ENCODE peak calls at places on chromosomes 11 and 22, in nine cellular contexts. J, K, V, I, B, Z, O, X and D are unnamed samples.

GRCh38 chr22:22857607-22858558 is 29.7 kb upstream of the IGLL5 start:
- DNase-seq in J (no peak), K (no peak), V (no peak), I (no peak), B (no peak), Z (no peak), O (no peak), X (no peak), D (no peak)

GRCh38 chr22:49181431-49181830 is 646.2 kb downstream of the BRD1 start:
- DNase-seq in J (no peak), K (no peak), V (no peak), I (no peak), B (no peak), Z (no peak), O (no peak), X (no peak), D (no peak)

GRCh38 chr11:70885721-70886305 is 366.6 kb downstream of the SHANK2 start:
- DNase-seq in J (no peak), K (no peak), V (no peak), I (peak), B (peak), Z (peak), O (peak), X (no peak), D (peak)

GRCh38 chr22:41683052-41683451 is 5.6 kb downstream of the SNU13 start:
- DNase-seq in J (no peak), K (no peak), V (no peak), I (no peak), B (no peak), Z (no peak), O (no peak), X (no peak), D (no peak)

GRCh38 chr11:24422371-24422770 is 74.5 kb upstream of the LUZP2 start:
- DNase-seq in J (no peak), K (no peak), V (no peak), I (peak), B (no peak), Z (peak), O (no peak), X (no peak), D (no peak)

GRCh38 chr11:130431806-130432205 is 3.4 kb upstream of the ADAMTS8 start:
- DNase-seq in J (no peak), K (no peak), V (no peak), I (no peak), B (no peak), Z (peak), O (peak), X (no peak), D (peak)

GRCh38 chr11:64233913-64234839 is at the start of gene VEGFB:
- DNase-seq in J (peak), K (peak), V (no peak), I (peak), B (peak), Z (no peak), O (no peak), X (no peak), D (peak)

GRCh38 chr11:14253437-14253836 is 105.5 kb downstream of the RRAS2 start:
- DNase-seq in J (peak), K (no peak), V (no peak), I (no peak), B (peak), Z (no peak), O (no peak), X (no peak), D (no peak)

GRCh38 chr11:61706452-61707400 is 26.5 kb downstream of the DAGLA start:
- DNase-seq in J (no peak), K (no peak), V (no peak), I (no peak), B (no peak), Z (no peak), O (no peak), X (no peak), D (peak)

GRCh38 chr22:23103199-23103954 is 33.1 kb downstream of the GNAZ start:
- DNase-seq in J (no peak), K (no peak), V (no peak), I (no peak), B (no peak), Z (no peak), O (no peak), X (no peak), D (no peak)

GRCh38 chr11:59556115-59556882 is 45.0 kb downstream of the OR4D9 start:
- DNase-seq in J (peak), K (peak), V (no peak), I (peak), B (peak), Z (peak), O (peak), X (no peak), D (peak)

GRCh38 chr11:115548878-115549528 is 44.8 kb upstream of the CADM1 start:
- DNase-seq in J (no peak), K (no peak), V (peak), I (no peak), B (no peak), Z (no peak), O (no peak), X (no peak), D (no peak)

GRCh38 chr11:88604255-88604654 is 266.7 kb upstream of the CTSC start:
- DNase-seq in J (no peak), K (peak), V (no peak), I (peak), B (peak), Z (no peak), O (peak), X (no peak), D (peak)

GRCh38 chr22:45096256-45096907 is 67.3 kb upstream of the NUP50 start:
- DNase-seq in J (peak), K (peak), V (peak), I (peak), B (peak), Z (peak), O (peak), X (peak), D (peak)

GRCh38 chr22:33361581-33361980 is 303.4 kb upstream of the SYN3 start:
- DNase-seq in J (no peak), K (no peak), V (no peak), I (no peak), B (no peak), Z (peak), O (peak), X (no peak), D (peak)

GRCh38 chr11:69319255-69320106 is 25.5 kb downstream of the MYEOV start:
- DNase-seq in J (no peak), K (no peak), V (no peak), I (no peak), B (no peak), Z (no peak), O (no peak), X (no peak), D (no peak)

GRCh38 chr11:108269583-108269982 is 46.7 kb downstream of the ATM start:
- DNase-seq in J (no peak), K (no peak), V (no peak), I (no peak), B (no peak), Z (no peak), O (no peak), X (no peak), D (no peak)

GRCh38 chr22:37657590-37658132 is 862 bp upstream of the PDXP start:
- DNase-seq in J (peak), K (no peak), V (no peak), I (no peak), B (no peak), Z (no peak), O (peak), X (no peak), D (no peak)

GRCh38 chr11:102347526-102348331 is 715 bp downstream of the BIRC2 start:
- DNase-seq in J (no peak), K (no peak), V (no peak), I (peak), B (peak), Z (peak), O (peak), X (no peak), D (peak)

GRCh38 chr22:37529652-37530345 is 10.6 kb upstream of the CARD10 start:
- DNase-seq in J (no peak), K (no peak), V (no peak), I (no peak), B (no peak), Z (no peak), O (no peak), X (no peak), D (no peak)

GRCh38 chr11:72204865-72205264 is 11.7 kb upstream of the FOLR2 start:
- DNase-seq in J (no peak), K (no peak), V (no peak), I (no peak), B (peak), Z (no peak), O (no peak), X (no peak), D (no peak)

GRCh38 chr11:126115820-126116319 is 53.2 kb upstream of the CDON start:
- DNase-seq in J (peak), K (peak), V (peak), I (peak), B (peak), Z (peak), O (peak), X (peak), D (peak)

GRCh38 chr22:24097961-24098391 is 83.3 kb upstream of the SUSD2 start:
- DNase-seq in J (no peak), K (no peak), V (no peak), I (no peak), B (no peak), Z (no peak), O (no peak), X (no peak), D (no peak)

GRCh38 chr11:67024410-67024809 is 1.5 kb downstream of the SYT12 start:
- DNase-seq in J (no peak), K (no peak), V (no peak), I (no peak), B (no peak), Z (no peak), O (no peak), X (no peak), D (no peak)

GRCh38 chr11:33505140-33505539 is 195.5 kb downstream of the C11orf91 start:
- DNase-seq in J (no peak), K (no peak), V (no peak), I (no peak), B (no peak), Z (no peak), O (no peak), X (no peak), D (no peak)

GRCh38 chr22:30867746-30868662 is 100.6 kb downstream of the MORC2 start:
- DNase-seq in J (no peak), K (no peak), V (no peak), I (no peak), B (no peak), Z (no peak), O (no peak), X (no peak), D (no peak)

GRCh38 chr11:28690746-28691145 is 582.6 kb downstream of the METTL15 start:
- DNase-seq in J (no peak), K (peak), V (no peak), I (no peak), B (peak), Z (no peak), O (peak), X (no peak), D (peak)

GRCh38 chr11:292211-293121 is 3.5 kb downstream of the PGGHG start:
- DNase-seq in J (no peak), K (no peak), V (no peak), I (no peak), B (no peak), Z (no peak), O (no peak), X (no peak), D (no peak)

GRCh38 chr11:4626207-4627105 is 10.8 kb upstream of the OR51D1 start:
- DNase-seq in J (peak), K (peak), V (peak), I (peak), B (peak), Z (peak), O (peak), X (peak), D (peak)

GRCh38 chr11:1341928-1342524 is 32.6 kb upstream of the TOLLIP start:
- DNase-seq in J (peak), K (peak), V (peak), I (no peak), B (peak), Z (peak), O (peak), X (no peak), D (peak)

GRCh38 chr11:68855205-68855978 is 13.7 kb upstream of the CPT1A start:
- DNase-seq in J (peak), K (no peak), V (no peak), I (peak), B (peak), Z (no peak), O (peak), X (no peak), D (peak)

GRCh38 chr11:118060879-118061278 is 16.0 kb upstream of the TMPRSS4 start:
- DNase-seq in J (no peak), K (no peak), V (no peak), I (no peak), B (no peak), Z (no peak), O (no peak), X (no peak), D (no peak)

GRCh38 chr11:48172818-48173609 is 43.6 kb upstream of the OR4B1 start:
- DNase-seq in J (peak), K (peak), V (peak), I (peak), B (peak), Z (peak), O (peak), X (peak), D (peak)

GRCh38 chr11:10058356-10058755 is 235.7 kb downstream of the SBF2 start:
- DNase-seq in J (no peak), K (peak), V (no peak), I (no peak), B (no peak), Z (no peak), O (no peak), X (no peak), D (no peak)

GRCh38 chr11:33733978-33734377 is 2.2 kb downstream of the CD59 start:
- DNase-seq in J (no peak), K (no peak), V (no peak), I (no peak), B (no peak), Z (no peak), O (no peak), X (no peak), D (no peak)

GRCh38 chr22:49395617-49396016 is 432.1 kb downstream of the BRD1 start:
- DNase-seq in J (no peak), K (no peak), V (no peak), I (no peak), B (no peak), Z (no peak), O (no peak), X (no peak), D (no peak)

GRCh38 chr11:71309181-71309580 is 56.8 kb upstream of the SHANK2 start:
- DNase-seq in J (no peak), K (no peak), V (no peak), I (no peak), B (no peak), Z (no peak), O (no peak), X (no peak), D (no peak)

GRCh38 chr11:61283613-61284012 is 11.5 kb downstream of the VWCE start:
- DNase-seq in J (no peak), K (no peak), V (no peak), I (no peak), B (no peak), Z (no peak), O (no peak), X (no peak), D (no peak)

GRCh38 chr11:46912526-46913150 is 5.7 kb downstream of the LRP4 start:
- DNase-seq in J (no peak), K (no peak), V (no peak), I (no peak), B (no peak), Z (no peak), O (no peak), X (no peak), D (no peak)

GRCh38 chr22:29328566-29329500 is 13.3 kb upstream of the RASL10A start:
- DNase-seq in J (no peak), K (no peak), V (no peak), I (no peak), B (no peak), Z (no peak), O (no peak), X (no peak), D (no peak)
- H3K4me3 ChIP-seq in J (no peak), K (no peak), V (no peak), I (no peak), B (no peak), Z (no peak), O (no peak), X (no peak), D (no peak)

DNA sequence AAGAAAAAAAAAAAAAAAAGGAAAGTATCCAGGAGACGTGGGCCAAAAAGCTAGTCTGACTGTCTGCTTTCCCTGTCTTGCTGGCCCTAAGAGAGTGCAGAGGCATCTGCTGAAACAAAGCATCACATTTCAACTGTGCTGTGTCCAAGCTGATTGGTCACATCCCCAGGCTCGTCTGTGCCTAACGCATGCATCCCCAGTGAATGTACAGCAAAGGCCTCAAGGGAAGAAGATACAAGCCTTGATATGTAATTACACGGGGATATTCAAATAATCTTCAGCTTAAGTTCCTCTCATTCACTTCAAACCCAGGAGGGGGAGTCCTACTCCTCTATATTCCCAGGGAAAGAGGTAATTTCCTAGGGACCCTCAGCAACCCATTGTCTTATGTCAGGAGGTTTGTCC is 5.4 kb upstream of the SORL1 start:
- DNase-seq in J (no peak), K (peak), V (no peak), I (peak), B (peak), Z (no peak), O (peak), X (no peak), D (peak)
- TF ChIP-seq CTCF in J (no peak), K (no peak), V (peak), I (peak), B (peak), Z (peak), O (peak), X (peak), D (peak)

GRCh38 chr22:39459681-39460080 is 2.9 kb downstream of the MGAT3 start:
- DNase-seq in J (no peak), K (no peak), V (no peak), I (no peak), B (no peak), Z (no peak), O (no peak), X (no peak), D (no peak)

GRCh38 chr22:39457047-39457545 is 284 bp downstream of the MGAT3 start:
- DNase-seq in J (no peak), K (no peak), V (no peak), I (no peak), B (no peak), Z (no peak), O (no peak), X (no peak), D (no peak)

GRCh38 chr22:39456262-39457046 is at the start of gene MGAT3:
- DNase-seq in J (no peak), K (no peak), V (no peak), I (no peak), B (no peak), Z (no peak), O (no peak), X (no peak), D (no peak)

GRCh38 chr22:39458443-39459083 is 1.8 kb downstream of the MGAT3 start:
- DNase-seq in J (no peak), K (no peak), V (no peak), I (no peak), B (no peak), Z (no peak), O (no peak), X (no peak), D (no peak)

DNA sequence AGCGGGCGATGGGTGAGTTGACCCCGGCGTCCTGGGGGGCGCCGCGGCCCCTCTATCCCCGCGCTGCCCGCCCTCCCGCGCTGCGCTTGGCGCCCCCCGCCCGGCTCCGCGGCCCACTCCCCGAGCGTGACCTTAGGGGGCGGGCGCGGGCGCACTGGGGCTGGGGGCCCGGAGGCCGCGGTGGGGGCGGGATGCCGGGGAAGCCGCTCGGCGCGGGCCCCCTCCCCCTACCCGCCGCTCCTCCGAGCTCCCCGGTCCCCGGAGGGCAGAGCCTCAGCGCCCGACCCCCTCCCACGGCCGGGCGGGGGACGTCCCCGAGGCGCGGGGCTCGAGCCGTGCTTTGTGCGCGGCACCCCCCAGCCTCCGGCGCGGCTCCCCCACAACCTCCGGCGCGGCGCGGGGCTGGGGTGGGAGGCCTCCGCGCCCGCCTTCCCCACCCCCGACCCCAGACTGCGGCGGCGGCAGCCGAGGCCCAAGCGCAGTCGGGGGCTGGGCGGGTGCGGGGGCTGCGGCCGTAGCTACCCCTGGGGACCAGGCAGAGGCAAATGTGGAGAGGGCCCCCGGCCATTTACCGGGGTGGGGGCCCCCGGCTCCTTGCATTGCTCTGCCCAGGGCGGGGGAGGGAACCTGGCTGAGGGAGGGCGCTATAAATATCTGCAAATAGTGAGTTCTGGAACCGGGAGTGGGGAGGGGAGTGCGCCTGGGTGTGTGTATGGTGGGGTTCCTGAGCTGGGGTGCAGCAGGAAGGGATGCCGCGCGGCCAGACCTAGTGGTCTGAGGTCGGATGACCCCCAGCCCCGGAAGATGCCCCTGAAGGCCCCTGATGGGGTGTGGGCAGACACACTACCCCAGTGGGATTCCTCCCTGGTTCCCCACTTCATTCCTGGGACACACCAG is 982 bp downstream of the MGAT3 start:
- DNase-seq in J (no peak), K (no peak), V (no peak), I (no peak), B (no peak), Z (no peak), O (no peak), X (no peak), D (no peak)
- H3K4me3 ChIP-seq in J (peak), K (no peak), V (peak), I (peak), B (peak), Z (peak), O (no peak), X (peak), D (peak)

GRCh38 chr11:18115360-18116127 is 9.7 kb upstream of the SAAL1 start:
- DNase-seq in J (peak), K (peak), V (peak), I (peak), B (peak), Z (peak), O (peak), X (peak), D (peak)
- TF ChIP-seq CTCF in J (peak), K (peak), V (peak), I (peak), B (peak), Z (peak), O (peak), X (peak), D (peak)

GRCh38 chr11:111936045-111936400 is 1.1 kb upstream of the DIXDC1 start:
- DNase-seq in J (no peak), K (no peak), V (no peak), I (peak), B (no peak), Z (no peak), O (no peak), X (no peak), D (peak)
- H3K4me3 ChIP-seq in J (peak), K (no peak), V (peak), I (peak), B (peak), Z (no peak), O (peak), X (no peak), D (no peak)

GRCh38 chr11:131938321-131938751 is 567.9 kb downstream of the NTM start:
- DNase-seq in J (no peak), K (no peak), V (no peak), I (no peak), B (no peak), Z (no peak), O (no peak), X (no peak), D (no peak)
- TF ChIP-seq CTCF in J (no peak), K (no peak), V (no peak), I (no peak), B (no peak), Z (no peak), O (no peak), X (no peak), D (no peak)